ENCODE peak calls at places on chromosomes 5 and 9, in four cellular contexts. P is SK-N-SH, Z is NCI-H524, V is memory B cell. H is an unnamed sample.

GRCh38 chr5:106873558-106873957 is 797.2 kb downstream of the EFNA5 start:
- DNase-seq in Z (no peak), V (no peak), P (no peak), H (no peak)

GRCh38 chr9:98107926-98108325 is 11.1 kb downstream of the TRIM14 start:
- DNase-seq in V (no peak), Z (no peak), P (no peak), H (no peak)

GRCh38 chr5:177357459-177358332 is at the start of gene RGS14:
- DNase-seq in P (no peak), V (peak; percentile 79), Z (peak; percentile 60), H (peak; percentile 66)

GRCh38 chr5:111498346-111498745 is 14.0 kb downstream of the STARD4 start:
- DNase-seq in Z (no peak), P (no peak), V (no peak), H (no peak)

GRCh38 chr5:166370928-166371690 is 1920.3 kb upstream of the WWC1 start:
- DNase-seq in P (no peak), Z (no peak), V (no peak), H (peak; percentile 17)

GRCh38 chr9:110175275-110175968 is 32.5 kb downstream of the C9orf152 start:
- DNase-seq in V (no peak), P (no peak), Z (no peak), H (no peak)

GRCh38 chr5:79509244-79509880 is 4.6 kb downstream of the HOMER1 start:
- DNase-seq in Z (no peak), P (no peak), V (no peak), H (no peak)

GRCh38 chr5:169548315-169548714 is 35.3 kb upstream of the SPDL1 start:
- DNase-seq in V (no peak), Z (peak; percentile 54), P (peak; percentile 35), H (peak; percentile 46)

GRCh38 chr5:157820593-157821252 is 38.2 kb downstream of the CLINT1 start:
- DNase-seq in V (peak; percentile 29), P (peak; percentile 19), Z (peak; percentile 53), H (peak; percentile 34)

GRCh38 chr5:38162625-38163024 is 95.7 kb upstream of the EGFLAM start:
- DNase-seq in Z (no peak), P (no peak), V (no peak), H (no peak)

GRCh38 chr5:8861764-8862163 is 684.1 kb downstream of the SEMA5A start:
- DNase-seq in V (no peak), Z (no peak), P (no peak), H (no peak)

GRCh38 chr5:1555011-1555807 is 31.4 kb upstream of the LPCAT1 start:
- DNase-seq in Z (no peak), V (no peak), P (no peak), H (no peak)

GRCh38 chr5:177043958-177044357 is 21.5 kb downstream of the ZNF346 start:
- DNase-seq in V (no peak), P (no peak), Z (no peak), H (no peak)

GRCh38 chr5:64417390-64417789 is 88.4 kb upstream of the RGS7BP start:
- DNase-seq in P (no peak), V (no peak), Z (no peak), H (no peak)

GRCh38 chr5:134873494-134873893 is 677 bp upstream of the TXNDC15 start:
- DNase-seq in P (no peak), Z (no peak), V (peak; percentile 11), H (no peak)

GRCh38 chr5:16933337-16933736 is 2.8 kb downstream of the MYO10 start:
- DNase-seq in P (no peak), Z (no peak), V (no peak), H (no peak)

GRCh38 chr5:149550267-149550582 is 1.0 kb downstream of the CSNK1A1 start:
- DNase-seq in V (no peak), Z (peak; percentile 31), P (no peak), H (no peak)

GRCh38 chr5:31382051-31382878 is 149.6 kb downstream of the DROSHA start:
- DNase-seq in V (no peak), P (no peak), Z (no peak), H (no peak)

GRCh38 chr9:132411091-132411508 is 1.1 kb downstream of the CFAP77 start:
- DNase-seq in P (peak; percentile 67), Z (peak; percentile 82), V (peak; percentile 74), H (no peak)

GRCh38 chr9:3924145-3924544 is 375.7 kb downstream of the GLIS3 start:
- DNase-seq in Z (no peak), P (no peak), V (no peak), H (no peak)

GRCh38 chr5:148880197-148880596 is 53.8 kb downstream of the ADRB2 start:
- DNase-seq in P (no peak), Z (no peak), V (no peak), H (no peak)

H was measured in pons.